ENCODE peak calls at places on chromosomes 3 and 15, in eight cellular contexts. K, X, Y, Z, V, H, Q and B are unnamed samples.

GRCh38 chr3:107959767-107960166 is 131.1 kb downstream of the CD47 start:
- DNase-seq in K (no peak), X (no peak), Y (no peak), Z (no peak), V (no peak), H (no peak), Q (no peak), B (no peak)

GRCh38 chr3:32506466-32506865 is 3.8 kb upstream of the CMTM6 start:
- DNase-seq in K (no peak), X (no peak), Y (no peak), Z (no peak), V (no peak), H (no peak), Q (no peak), B (no peak)

GRCh38 chr3:17075907-17076306 is 191.2 kb downstream of the PLCL2 start:
- DNase-seq in K (no peak), X (no peak), Y (no peak), Z (no peak), V (no peak), H (no peak), Q (no peak), B (peak)

GRCh38 chr15:95127356-95127755 is 896.0 kb downstream of the MCTP2 start:
- DNase-seq in K (no peak), X (no peak), Y (no peak), Z (no peak), V (no peak), H (no peak), Q (no peak), B (no peak)

GRCh38 chr3:195896361-195897080 is 11.8 kb downstream of the TNK2 start:
- DNase-seq in K (no peak), X (no peak), Y (peak), Z (no peak), V (no peak), H (no peak), Q (no peak), B (peak)

GRCh38 chr15:81054236-81054635 is 53.5 kb downstream of the TLNRD1 start:
- DNase-seq in K (no peak), X (no peak), Y (no peak), Z (no peak), V (no peak), H (no peak), Q (no peak), B (no peak)

GRCh38 chr3:9291991-9292390 is 42.5 kb upstream of the SRGAP3 start:
- DNase-seq in K (no peak), X (no peak), Y (no peak), Z (no peak), V (no peak), H (no peak), Q (no peak), B (no peak)

GRCh38 chr3:129867506-129868124 is 25.9 kb downstream of the TMCC1 start:
- DNase-seq in K (no peak), X (no peak), Y (no peak), Z (no peak), V (no peak), H (no peak), Q (no peak), B (no peak)

GRCh38 chr15:78327442-78327841 is 12.7 kb upstream of the CRABP1 start:
- DNase-seq in K (no peak), X (no peak), Y (no peak), Z (no peak), V (no peak), H (no peak), Q (no peak), B (no peak)

GRCh38 chr15:63233667-63234419 is 43.6 kb upstream of the APH1B start:
- DNase-seq in K (no peak), X (no peak), Y (no peak), Z (no peak), V (no peak), H (no peak), Q (no peak), B (no peak)

GRCh38 chr3:10997196-10997595 is 4.6 kb downstream of the SLC6A1 start:
- DNase-seq in K (no peak), X (no peak), Y (no peak), Z (no peak), V (no peak), H (no peak), Q (no peak), B (no peak)

DNA sequence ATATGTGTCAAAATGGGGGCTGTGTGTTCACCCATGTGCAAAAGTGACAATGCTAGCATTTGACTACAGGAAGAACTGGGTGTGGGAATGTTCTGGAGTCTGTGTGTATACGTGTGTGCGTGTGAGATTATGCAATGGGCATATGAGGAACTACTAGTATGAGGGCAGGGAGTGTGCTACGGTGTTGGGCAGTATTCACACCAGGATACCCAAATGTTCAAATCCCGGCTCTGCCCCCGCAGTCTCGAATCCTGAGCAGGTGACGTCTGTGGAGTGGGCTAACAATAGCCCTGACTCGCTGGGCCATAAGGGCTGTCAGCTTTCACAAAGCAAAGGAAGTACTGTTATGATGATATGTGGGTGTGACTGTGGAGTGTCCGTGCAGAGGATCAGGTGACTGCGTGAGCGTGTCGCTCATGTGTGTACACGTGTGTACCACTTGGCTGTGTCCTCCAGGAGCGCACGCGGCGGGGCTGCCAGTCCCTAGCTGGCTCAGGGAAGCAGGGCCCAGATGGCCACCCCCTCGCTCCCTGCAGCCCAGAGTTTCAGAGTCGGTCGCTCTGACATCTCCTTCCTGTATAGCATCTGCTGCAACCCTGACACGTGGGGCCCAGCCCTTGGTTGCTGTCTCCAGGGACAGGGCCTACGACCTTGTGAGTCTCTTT is 27.2 kb downstream of the IQSEC1 start:
- DNase-seq in K (peak), X (no peak), Y (no peak), Z (no peak), V (no peak), H (no peak), Q (no peak), B (no peak)
- TF ChIP-seq POLR2A in K (peak), X (no peak), Y (no peak), Z (no peak), V (no peak), H (no peak), Q (no peak), B (no peak)

DNA sequence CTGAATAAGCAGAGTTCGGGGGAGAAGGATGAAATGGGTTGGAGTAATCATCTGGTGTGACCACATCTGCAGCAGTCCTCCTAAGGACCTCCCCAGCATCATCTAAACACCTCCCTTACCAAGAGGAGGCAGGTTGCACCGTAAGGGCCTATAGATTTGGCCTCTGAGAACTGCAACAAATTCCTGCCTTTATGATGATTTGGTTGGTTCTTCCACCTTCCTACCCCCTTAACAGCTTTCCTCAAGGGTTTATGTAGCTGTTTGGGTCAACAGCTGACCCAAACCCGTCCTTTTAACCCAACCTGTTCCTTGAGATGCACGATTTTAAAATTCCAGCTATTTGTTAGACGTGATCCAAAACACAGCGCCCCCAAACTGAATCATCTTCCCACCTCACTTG is 58.2 kb downstream of the AAGAB start:
- DNase-seq in K (no peak), X (no peak), Y (no peak), Z (no peak), V (no peak), H (no peak), Q (no peak), B (no peak)
- TF ChIP-seq POLR2A in K (peak), X (no peak), Y (no peak), Z (no peak), V (no peak), H (no peak), Q (no peak), B (no peak)

GRCh38 chr3:37993067-37993809 is 2.7 kb downstream of the VILL start:
- DNase-seq in K (no peak), X (no peak), Y (no peak), Z (peak), V (no peak), H (no peak), Q (no peak), B (no peak)

GRCh38 chr3:37994639-37994972 is 4.0 kb downstream of the VILL start:
- DNase-seq in K (no peak), X (no peak), Y (no peak), Z (no peak), V (no peak), H (no peak), Q (no peak), B (no peak)

GRCh38 chr3:37992271-37993066 is 1.9 kb downstream of the VILL start:
- DNase-seq in K (no peak), X (no peak), Y (no peak), Z (peak), V (no peak), H (no peak), Q (no peak), B (no peak)

GRCh38 chr3:37995652-37996641 is 5.4 kb downstream of the VILL start:
- DNase-seq in K (no peak), X (no peak), Y (no peak), Z (no peak), V (no peak), H (no peak), Q (no peak), B (no peak)

GRCh38 chr3:37993811-37994638 is 3.4 kb downstream of the VILL start:
- DNase-seq in K (peak), X (no peak), Y (peak), Z (peak), V (no peak), H (no peak), Q (peak), B (peak)
- TF ChIP-seq POLR2A in K (peak), X (peak), Y (no peak), Z (peak), V (no peak), H (no peak), Q (peak), B (peak)

GRCh38 chr3:45892161-45892560 is 5.8 kb downstream of the CCR9 start:
- DNase-seq in K (no peak), X (no peak), Y (no peak), Z (no peak), V (no peak), H (no peak), Q (no peak), B (no peak)

GRCh38 chr3:45896069-45896468 is 9.7 kb downstream of the CCR9 start:
- DNase-seq in K (no peak), X (no peak), Y (no peak), Z (no peak), V (no peak), H (no peak), Q (no peak), B (peak)

GRCh38 chr3:45896956-45897355 is 10.6 kb downstream of the CCR9 start:
- DNase-seq in K (no peak), X (no peak), Y (no peak), Z (no peak), V (no peak), H (no peak), Q (no peak), B (no peak)
- TF ChIP-seq POLR2A in K (no peak), X (no peak), Y (no peak), Z (no peak), V (no peak), H (no peak), Q (no peak), B (no peak)

GRCh38 chr15:42156266-42156922 is at the start of gene PLA2G4F:
- DNase-seq in K (no peak), X (no peak), Y (no peak), Z (no peak), V (no peak), H (no peak), Q (no peak), B (no peak)
- TF ChIP-seq POLR2A in K (no peak), X (no peak), Y (no peak), Z (no peak), V (no peak), H (no peak), Q (peak), B (no peak)